ENCODE peak calls at places on chromosomes 11 and 22, in ten cellular contexts. E, M, K, Z, B, F, X, V, N and R are unnamed samples.
A peak's percentile ranks its signal among the peaks of the same experiment; 100 is the strongest.

GRCh38 chr22:40512426-40513136 is 123.9 kb downstream of the MRTFA start:
- DNase-seq in E (peak; percentile 92), M (peak; percentile 34), K (peak; percentile 76), Z (peak; percentile 64), B (no peak), F (peak; percentile 99), X (no peak), V (peak; percentile 100), N (no peak), R (no peak)

GRCh38 chr22:20099099-20099711 is 16.7 kb upstream of the RANBP1 start:
- DNase-seq in E (no peak), M (no peak), K (no peak), Z (no peak), B (no peak), F (no peak), X (no peak), V (no peak), N (no peak), R (no peak)

GRCh38 chr11:75233688-75234295 is 6.8 kb upstream of the TPBGL start:
- DNase-seq in E (peak; percentile 19), M (peak; percentile 31), K (no peak), Z (no peak), B (no peak), F (no peak), X (no peak), V (peak; percentile 57), N (no peak), R (peak; percentile 35)

GRCh38 chr11:72048718-72049460 is 31.5 kb downstream of the NUMA1 start:
- DNase-seq in E (no peak), M (peak; percentile 49), K (no peak), Z (no peak), B (no peak), F (no peak), X (no peak), V (no peak), N (no peak), R (no peak)

GRCh38 chr11:12995211-12995610 is 13.9 kb upstream of the RASSF10 start:
- DNase-seq in E (no peak), M (no peak), K (no peak), Z (no peak), B (no peak), F (no peak), X (no peak), V (peak; percentile 60), N (no peak), R (no peak)

GRCh38 chr11:76903325-76903724 is 42.6 kb downstream of the ACER3 start:
- DNase-seq in E (no peak), M (no peak), K (no peak), Z (no peak), B (no peak), F (no peak), X (no peak), V (no peak), N (no peak), R (no peak)

GRCh38 chr11:1070594-1071462 is 3.8 kb upstream of the MUC2 start:
- DNase-seq in E (no peak), M (no peak), K (peak; percentile 33), Z (no peak), B (no peak), F (no peak), X (no peak), V (no peak), N (no peak), R (no peak)

GRCh38 chr11:61969838-61970452 is 2.5 kb upstream of the FTH1 start:
- DNase-seq in E (no peak), M (no peak), K (no peak), Z (no peak), B (no peak), F (peak; percentile 72), X (no peak), V (peak; percentile 90), N (no peak), R (peak; percentile 46)

GRCh38 chr11:111528557-111528956 is 12.0 kb upstream of the LAYN start:
- DNase-seq in E (no peak), M (no peak), K (no peak), Z (no peak), B (no peak), F (no peak), X (peak; percentile 79), V (no peak), N (no peak), R (peak; percentile 93)

GRCh38 chr11:69074786-69075185 is 26.1 kb downstream of the TPCN2 start:
- DNase-seq in E (no peak), M (no peak), K (no peak), Z (no peak), B (no peak), F (no peak), X (no peak), V (peak; percentile 33), N (no peak), R (no peak)

GRCh38 chr11:134727636-134728035 is 315.6 kb upstream of the B3GAT1 start:
- DNase-seq in E (no peak), M (no peak), K (no peak), Z (no peak), B (no peak), F (no peak), X (no peak), V (no peak), N (no peak), R (no peak)

GRCh38 chr11:57653162-57653561 is 3.5 kb upstream of the YPEL4 start:
- DNase-seq in E (no peak), M (no peak), K (no peak), Z (no peak), B (no peak), F (no peak), X (no peak), V (no peak), N (no peak), R (no peak)

GRCh38 chr11:1221848-1222311 is 986 bp upstream of the MUC5B start:
- DNase-seq in E (no peak), M (peak; percentile 8), K (peak; percentile 59), Z (no peak), B (peak; percentile 9), F (no peak), X (no peak), V (no peak), N (no peak), R (no peak)

GRCh38 chr11:61011950-61012830 is 40.7 kb downstream of the CD6 start:
- DNase-seq in E (peak; percentile 5), M (no peak), K (no peak), Z (no peak), B (no peak), F (no peak), X (no peak), V (no peak), N (no peak), R (no peak)

GRCh38 chr11:64974124-64974523 is 2.2 kb upstream of the MAJIN start:
- DNase-seq in E (no peak), M (no peak), K (no peak), Z (no peak), B (no peak), F (no peak), X (no peak), V (no peak), N (no peak), R (no peak)

GRCh38 chr11:64969209-64969608 is 2.7 kb downstream of the MAJIN start:
- DNase-seq in E (peak; percentile 35), M (no peak), K (no peak), Z (no peak), B (no peak), F (peak; percentile 23), X (no peak), V (peak; percentile 14), N (no peak), R (no peak)

GRCh38 chr11:64967376-64967775 is 4.5 kb downstream of the MAJIN start:
- DNase-seq in E (no peak), M (no peak), K (no peak), Z (no peak), B (no peak), F (no peak), X (no peak), V (no peak), N (no peak), R (no peak)

GRCh38 chr11:64970731-64971151 is 1.2 kb downstream of the MAJIN start:
- DNase-seq in E (peak; percentile 45), M (peak; percentile 60), K (no peak), Z (peak; percentile 17), B (no peak), F (no peak), X (no peak), V (no peak), N (peak; percentile 36), R (no peak)

DNA sequence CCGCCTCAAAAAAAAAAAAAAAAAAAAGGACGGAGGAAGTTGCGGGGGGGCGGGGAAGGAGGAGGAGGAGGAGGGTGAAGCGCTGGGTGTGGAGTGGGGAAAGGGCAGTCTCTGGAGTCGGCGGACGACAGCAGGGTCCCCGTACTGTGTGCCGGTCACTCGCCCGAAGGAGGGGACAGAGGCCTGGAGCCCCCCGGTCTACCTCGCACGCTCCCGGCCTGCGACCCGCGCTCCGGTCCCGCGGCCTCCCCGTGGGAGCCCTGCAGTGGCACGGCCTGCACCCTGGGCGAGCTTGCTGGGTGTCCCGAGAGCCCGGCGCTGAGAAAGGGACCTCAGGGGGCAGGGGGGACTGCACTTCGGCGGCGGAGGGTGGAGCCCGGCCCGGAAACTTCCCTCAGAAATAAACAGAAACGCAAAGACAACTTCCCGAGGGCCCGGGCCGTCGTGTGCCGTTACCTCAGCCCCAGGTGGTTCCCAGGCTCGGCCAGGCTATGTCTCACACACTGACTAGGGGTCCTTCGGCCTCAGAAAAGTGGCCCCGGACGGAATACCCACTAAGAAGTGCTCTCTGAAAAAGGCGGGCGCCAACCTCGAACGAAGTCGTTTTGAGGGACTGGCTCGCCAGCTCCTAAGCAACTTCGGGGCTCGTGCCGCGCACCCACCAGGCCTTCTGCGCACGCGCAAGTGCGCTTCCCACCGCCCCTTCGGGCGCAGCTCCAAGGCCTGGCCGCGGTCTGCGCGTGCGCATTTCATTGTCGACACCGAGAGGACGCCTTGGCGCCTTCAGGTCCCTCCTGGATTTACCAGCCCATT is at the start of gene MAJIN:
- DNase-seq in E (peak; percentile 28), M (peak; percentile 94), K (peak; percentile 84), Z (peak; percentile 49), B (peak; percentile 95), F (peak; percentile 9), X (peak; percentile 88), V (peak; percentile 69), N (peak; percentile 85), R (no peak)
- H3K4me3 ChIP-seq in E (peak within 1 kb of the TSS; percentile 30), M (no peak within 1 kb of the TSS), K (peak within 1 kb of the TSS; percentile 44), Z (no peak within 1 kb of the TSS), B (peak within 1 kb of the TSS; percentile 50), F (peak within 1 kb of the TSS; percentile 43), X (peak within 1 kb of the TSS; percentile 30), V (peak within 1 kb of the TSS; percentile 38), N (peak within 1 kb of the TSS; percentile 27), R (no peak within 1 kb of the TSS)

GRCh38 chr11:68012044-68012842 is 2.1 kb downstream of the ALDH3B1 start:
- DNase-seq in E (no peak), M (no peak), K (no peak), Z (no peak), B (peak; percentile 14), F (no peak), X (no peak), V (no peak), N (no peak), R (no peak)
- H3K4me3 ChIP-seq in E (no peak overlapping the region), M (no peak overlapping the region), K (no peak overlapping the region), Z (no peak overlapping the region), B (no peak overlapping the region), F (no peak overlapping the region), X (no peak overlapping the region), V (no peak overlapping the region), N (no peak overlapping the region), R (no peak overlapping the region)

GRCh38 chr11:108204376-108204775 is 18.1 kb downstream of the NPAT start:
- DNase-seq in E (no peak), M (no peak), K (no peak), Z (no peak), B (no peak), F (no peak), X (no peak), V (no peak), N (no peak), R (no peak)
- H3K4me3 ChIP-seq in E (no peak overlapping the region), M (no peak overlapping the region), K (no peak overlapping the region), Z (no peak overlapping the region), B (no peak overlapping the region), F (no peak overlapping the region), X (no peak overlapping the region), V (no peak overlapping the region), N (no peak overlapping the region), R (no peak overlapping the region)

GRCh38 chr11:105636496-105636895 is 26.6 kb downstream of the GRIA4 start:
- DNase-seq in E (no peak), M (no peak), K (no peak), Z (no peak), B (no peak), F (no peak), X (no peak), V (no peak), N (no peak), R (no peak)
- H3K4me3 ChIP-seq in E (no peak overlapping the region), M (no peak overlapping the region), K (no peak overlapping the region), Z (no peak overlapping the region), B (no peak overlapping the region), F (no peak overlapping the region), X (no peak overlapping the region), V (no peak overlapping the region), N (no peak overlapping the region), R (no peak overlapping the region)